ENCODE peak calls at places on chromosome 21, in four cellular contexts. One of them, this sample, is unnamed. For H3K4me1, the result is how much of the 10 kb centered on the place peaks cover.

GRCh38 chr21:27525780-27526179 is 558.9 kb upstream of the ADAMTS5 start:
- DNase-seq in body of pancreas: no peak
- DNase-seq in GM23338: no peak
- DNase-seq in mucosa of descending colon: no peak
- DNase-seq in this sample: no peak

GRCh38 chr21:33051925-33052324 is 18.0 kb upstream of the OLIG1 start:
- DNase-seq in body of pancreas: no peak
- DNase-seq in GM23338: no peak
- DNase-seq in mucosa of descending colon: no peak
- DNase-seq in this sample: no peak

GRCh38 chr21:40717008-40717407 is 129.9 kb downstream of the DSCAM start:
- DNase-seq in body of pancreas: no peak
- DNase-seq in GM23338: no peak
- DNase-seq in mucosa of descending colon: no peak
- DNase-seq in this sample: no peak

GRCh38 chr21:17783003-17783402 is 36.2 kb downstream of the C21orf91 start:
- DNase-seq in body of pancreas: no peak
- DNase-seq in GM23338: no peak
- DNase-seq in mucosa of descending colon: no peak
- DNase-seq in this sample: no peak

GRCh38 chr21:30502041-30502440 is at the start of gene KRTAP19-5:
- DNase-seq in body of pancreas: no peak
- DNase-seq in GM23338: no peak
- DNase-seq in mucosa of descending colon: no peak
- DNase-seq in this sample: no peak

GRCh38 chr21:22106720-22107410 is 1108.7 kb downstream of the NCAM2 start:
- DNase-seq in body of pancreas: no peak
- DNase-seq in GM23338: no peak
- DNase-seq in mucosa of descending colon: no peak
- DNase-seq in this sample: no peak

GRCh38 chr21:33360871-33361602 is 36.3 kb downstream of the IFNAR1 start:
- DNase-seq in body of pancreas: peak
- DNase-seq in GM23338: peak
- DNase-seq in mucosa of descending colon: peak
- DNase-seq in this sample: no peak

GRCh38 chr21:25801217-25802015 is 66.6 kb downstream of the GABPA start:
- DNase-seq in body of pancreas: peak
- DNase-seq in GM23338: peak
- DNase-seq in mucosa of descending colon: peak
- DNase-seq in this sample: peak

GRCh38 chr21:35291963-35292627 is 243.0 kb upstream of the RUNX1 start:
- DNase-seq in body of pancreas: no peak
- DNase-seq in GM23338: no peak
- DNase-seq in mucosa of descending colon: no peak
- DNase-seq in this sample: no peak

GRCh38 chr21:26965567-26966359 is 1.1 kb downstream of the ADAMTS5 start:
- DNase-seq in body of pancreas: peak
- DNase-seq in GM23338: peak
- DNase-seq in mucosa of descending colon: peak
- DNase-seq in this sample: peak

GRCh38 chr21:34693192-34693810 is 24.5 kb downstream of the CLIC6 start:
- DNase-seq in body of pancreas: peak
- DNase-seq in GM23338: peak
- DNase-seq in mucosa of descending colon: no peak
- DNase-seq in this sample: no peak

GRCh38 chr21:26835027-26835713 is 10.0 kb downstream of the ADAMTS1 start:
- DNase-seq in body of pancreas: no peak
- DNase-seq in GM23338: no peak
- DNase-seq in mucosa of descending colon: no peak
- DNase-seq in this sample: no peak

GRCh38 chr21:32813265-32813903 is 41.8 kb upstream of the PAXBP1 start:
- DNase-seq in body of pancreas: no peak
- DNase-seq in GM23338: peak
- DNase-seq in mucosa of descending colon: no peak
- DNase-seq in this sample: no peak

GRCh38 chr21:28906841-28907240 is 85.8 kb downstream of the LTN1 start:
- DNase-seq in body of pancreas: no peak
- DNase-seq in GM23338: no peak
- DNase-seq in mucosa of descending colon: no peak
- DNase-seq in this sample: no peak

GRCh38 chr21:32163386-32163785 is 115.5 kb downstream of the MIS18A start:
- DNase-seq in body of pancreas: no peak
- DNase-seq in GM23338: peak
- DNase-seq in mucosa of descending colon: no peak
- DNase-seq in this sample: no peak

GRCh38 chr21:35697321-35697808 is 363.0 kb downstream of the SETD4 start:
- DNase-seq in body of pancreas: peak
- DNase-seq in GM23338: no peak
- DNase-seq in mucosa of descending colon: peak
- DNase-seq in this sample: no peak

GRCh38 chr21:34593423-34593822 is 21.5 kb downstream of the RCAN1 start:
- DNase-seq in body of pancreas: peak
- DNase-seq in GM23338: no peak
- DNase-seq in mucosa of descending colon: no peak
- DNase-seq in this sample: no peak

GRCh38 chr21:32826317-32827167 is 55.0 kb upstream of the PAXBP1 start:
- DNase-seq in body of pancreas: peak
- DNase-seq in GM23338: peak
- DNase-seq in mucosa of descending colon: no peak
- DNase-seq in this sample: no peak

GRCh38 chr21:25809013-25809412 is 74.2 kb downstream of the GABPA start:
- DNase-seq in body of pancreas: no peak
- DNase-seq in GM23338: no peak
- DNase-seq in mucosa of descending colon: no peak
- DNase-seq in this sample: no peak

GRCh38 chr21:29730281-29730680 is 209.5 kb downstream of the GRIK1 start:
- DNase-seq in body of pancreas: no peak
- DNase-seq in GM23338: no peak
- DNase-seq in mucosa of descending colon: no peak
- DNase-seq in this sample: no peak

GRCh38 chr21:19541612-19542011 is 1138.0 kb upstream of the TMPRSS15 start:
- DNase-seq in body of pancreas: peak
- DNase-seq in GM23338: no peak
- DNase-seq in mucosa of descending colon: no peak
- DNase-seq in this sample: no peak

GRCh38 chr21:28641731-28642130 is 350.9 kb downstream of the LTN1 start:
- DNase-seq in body of pancreas: no peak
- DNase-seq in GM23338: no peak
- DNase-seq in mucosa of descending colon: no peak
- DNase-seq in this sample: no peak

GRCh38 chr21:39681845-39682244 is 63.1 kb upstream of the IGSF5 start:
- DNase-seq in body of pancreas: no peak
- DNase-seq in GM23338: no peak
- DNase-seq in mucosa of descending colon: no peak
- DNase-seq in this sample: no peak

GRCh38 chr21:32307706-32308105 is 9.1 kb downstream of the MRAP start:
- DNase-seq in body of pancreas: no peak
- DNase-seq in GM23338: no peak
- DNase-seq in mucosa of descending colon: no peak
- DNase-seq in this sample: no peak

GRCh38 chr21:33682992-33683627 is 40.8 kb downstream of the ITSN1 start:
- DNase-seq in body of pancreas: no peak
- DNase-seq in GM23338: no peak
- DNase-seq in mucosa of descending colon: no peak
- DNase-seq in this sample: no peak

GRCh38 chr21:33441489-33442477 is 38.0 kb downstream of the TMEM50B start:
- DNase-seq in body of pancreas: no peak
- DNase-seq in GM23338: no peak
- DNase-seq in mucosa of descending colon: peak
- DNase-seq in this sample: no peak

GRCh38 chr21:14687277-14687642 is 141.1 kb upstream of the SAMSN1 start:
- DNase-seq in body of pancreas: no peak
- DNase-seq in GM23338: no peak
- DNase-seq in mucosa of descending colon: no peak
- DNase-seq in this sample: no peak

GRCh38 chr21:25039461-25040380 is 567.6 kb downstream of the MRPL39 start:
- DNase-seq in body of pancreas: no peak
- DNase-seq in GM23338: peak
- DNase-seq in mucosa of descending colon: no peak
- DNase-seq in this sample: no peak

GRCh38 chr21:29511076-29511475 is 212.4 kb downstream of the BACH1 start:
- DNase-seq in body of pancreas: no peak
- DNase-seq in GM23338: no peak
- DNase-seq in mucosa of descending colon: no peak
- DNase-seq in this sample: no peak

GRCh38 chr21:34925597-34925996 is 123.5 kb downstream of the RUNX1 start:
- DNase-seq in body of pancreas: no peak
- DNase-seq in GM23338: no peak
- DNase-seq in mucosa of descending colon: no peak
- DNase-seq in this sample: no peak

GRCh38 chr21:37164742-37165141 is 91.7 kb downstream of the TTC3 start:
- DNase-seq in body of pancreas: no peak
- DNase-seq in GM23338: no peak
- DNase-seq in mucosa of descending colon: no peak
- DNase-seq in this sample: no peak

GRCh38 chr21:37165606-37166005 is 92.6 kb downstream of the TTC3 start:
- DNase-seq in body of pancreas: no peak
- DNase-seq in GM23338: no peak
- DNase-seq in mucosa of descending colon: no peak
- DNase-seq in this sample: no peak

GRCh38 chr21:37172646-37173045 is 94.5 kb downstream of the VPS26C start:
- DNase-seq in body of pancreas: no peak
- DNase-seq in GM23338: no peak
- DNase-seq in mucosa of descending colon: no peak
- DNase-seq in this sample: no peak

GRCh38 chr21:37168666-37169065 is 95.6 kb downstream of the TTC3 start:
- DNase-seq in body of pancreas: no peak
- DNase-seq in GM23338: no peak
- DNase-seq in mucosa of descending colon: no peak
- DNase-seq in this sample: no peak

DNA sequence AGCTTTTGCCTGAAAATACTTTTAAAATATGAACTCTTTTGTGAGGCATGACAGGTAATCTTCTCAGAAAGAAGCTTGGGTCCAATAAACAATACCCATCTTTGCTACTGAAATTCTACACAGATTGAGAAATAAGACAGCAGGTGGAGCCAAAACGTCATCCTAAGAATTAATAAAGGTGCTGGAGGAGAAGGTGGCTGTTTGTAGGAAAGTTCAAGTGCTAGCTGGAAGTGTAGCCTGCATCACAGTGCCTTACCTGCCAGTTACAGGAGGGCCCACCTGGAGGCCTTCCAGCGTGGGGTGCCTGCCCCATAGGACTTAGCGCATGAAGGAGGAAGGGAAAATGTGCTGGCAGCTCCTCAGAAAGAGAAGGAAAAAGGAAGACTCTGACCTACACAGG is 93.7 kb downstream of the TTC3 start:
- DNase-seq in body of pancreas: no peak
- DNase-seq in GM23338: peak
- DNase-seq in mucosa of descending colon: no peak
- DNase-seq in this sample: no peak
- H3K4me1 ChIP-seq in body of pancreas: under half
- H3K4me1 ChIP-seq in GM23338: under half
- H3K4me1 ChIP-seq in mucosa of descending colon: under half
- H3K4me1 ChIP-seq in this sample: under half

GRCh38 chr21:16534408-16535099 is 804.8 kb downstream of the USP25 start:
- DNase-seq in body of pancreas: peak
- DNase-seq in GM23338: no peak
- DNase-seq in mucosa of descending colon: no peak
- DNase-seq in this sample: no peak

GRCh38 chr21:16535100-16535418 is 805.3 kb downstream of the USP25 start:
- DNase-seq in body of pancreas: peak
- DNase-seq in GM23338: no peak
- DNase-seq in mucosa of descending colon: no peak
- DNase-seq in this sample: no peak

GRCh38 chr21:16541366-16541765 is 811.6 kb downstream of the USP25 start:
- DNase-seq in body of pancreas: no peak
- DNase-seq in GM23338: no peak
- DNase-seq in mucosa of descending colon: no peak
- DNase-seq in this sample: no peak

GRCh38 chr21:16536661-16537359 is 807.0 kb downstream of the USP25 start:
- DNase-seq in body of pancreas: no peak
- DNase-seq in GM23338: no peak
- DNase-seq in mucosa of descending colon: no peak
- DNase-seq in this sample: no peak

DNA sequence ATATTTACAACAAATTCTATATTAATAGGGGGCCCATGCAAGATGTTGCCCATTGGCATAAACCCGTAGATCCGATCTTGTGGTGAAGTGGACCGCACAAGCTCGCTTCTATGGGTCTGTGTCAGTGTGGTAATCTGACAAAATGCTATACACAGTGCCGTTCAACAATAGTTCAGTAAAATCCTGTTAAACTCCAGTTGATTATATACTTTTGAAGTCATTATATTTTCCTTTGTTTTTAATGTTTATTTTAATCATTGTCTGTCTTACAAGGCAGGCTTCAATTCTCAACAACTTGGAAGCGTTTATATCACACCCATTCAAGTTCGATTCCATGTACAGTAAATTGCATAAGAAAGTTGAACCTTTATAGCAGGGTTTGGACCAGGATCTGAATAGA is 809.3 kb downstream of the USP25 start:
- DNase-seq in body of pancreas: no peak
- DNase-seq in GM23338: no peak
- DNase-seq in mucosa of descending colon: no peak
- DNase-seq in this sample: no peak
- TF ChIP-seq CTCF in body of pancreas: no peak
- TF ChIP-seq CTCF in GM23338: no peak
- TF ChIP-seq CTCF in mucosa of descending colon: no peak
- TF ChIP-seq CTCF in this sample: no peak

DNA sequence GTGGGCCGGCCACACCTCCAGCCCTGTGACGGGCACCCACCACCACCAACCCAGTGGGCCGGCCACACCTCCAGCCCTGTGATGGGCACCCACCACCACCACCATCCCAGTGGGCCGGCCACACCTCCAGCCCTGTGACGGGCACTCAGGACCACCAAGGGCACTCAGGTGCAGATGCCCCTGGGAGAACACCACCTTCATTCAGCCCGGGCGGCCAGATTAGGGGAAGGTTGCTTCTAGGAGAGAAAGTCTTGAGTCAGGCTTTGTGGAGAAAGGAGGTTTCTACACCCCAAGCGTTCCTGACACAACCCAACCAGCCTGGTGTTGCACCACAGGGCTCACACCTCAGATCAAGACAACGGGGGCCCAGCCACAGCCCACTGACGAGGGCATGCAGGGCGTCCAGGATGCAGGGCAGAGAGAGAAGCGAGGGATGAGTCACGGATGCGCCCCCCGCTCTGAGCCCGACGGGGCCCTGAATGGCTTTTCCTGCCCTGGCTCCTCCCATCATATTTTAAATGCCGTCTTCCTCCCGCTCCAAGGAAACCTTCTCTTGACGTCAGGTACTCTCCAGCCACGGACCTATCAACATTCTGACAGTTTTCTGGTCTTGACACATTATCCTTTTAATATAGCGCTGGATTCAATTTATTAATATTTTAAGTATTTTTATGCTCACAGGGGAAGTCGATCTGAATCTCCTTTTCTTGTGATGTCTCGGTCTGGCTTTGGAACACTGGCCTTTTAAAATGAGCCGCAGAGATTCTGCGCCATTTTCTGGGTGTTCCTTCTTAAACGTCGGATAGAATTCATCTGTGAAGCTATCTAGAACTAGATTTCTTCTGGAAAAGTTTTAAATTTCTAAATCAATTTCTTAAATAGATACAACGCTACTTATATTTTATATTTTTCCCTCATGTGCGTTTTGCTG is 631 bp upstream of the SPATC1L start:
- DNase-seq in body of pancreas: peak
- DNase-seq in GM23338: peak
- DNase-seq in mucosa of descending colon: peak
- DNase-seq in this sample: peak
- H3K4me3 ChIP-seq in body of pancreas: no peak
- H3K4me3 ChIP-seq in GM23338: peak
- H3K4me3 ChIP-seq in mucosa of descending colon: no peak
- H3K4me3 ChIP-seq in this sample: peak

GRCh38 chr21:36699546-36700294 is 805 bp downstream of the SIM2 start:
- DNase-seq in body of pancreas: no peak
- DNase-seq in GM23338: peak
- DNase-seq in mucosa of descending colon: no peak
- DNase-seq in this sample: no peak
- H3K4me1 ChIP-seq in body of pancreas: half or more
- H3K4me1 ChIP-seq in GM23338: half or more
- H3K4me1 ChIP-seq in mucosa of descending colon: under half
- H3K4me1 ChIP-seq in this sample: under half